ENCODE peak calls at places on chromosomes 1 and 21, in seven cellular contexts. F is AG10803, X is spleen, H is glutamatergic neuron, R is cardiac fibroblast, E is heart right ventricle, M is brain microvascular endothelial cell. C is an unnamed sample.

GRCh38 chr1:116529681-116530080 is 41.1 kb downstream of the CD58 start:
- DNase-seq in R (no peak), M (no peak), X (no peak), F (no peak), H (no peak), E (no peak), C (no peak)

GRCh38 chr1:204421441-204421840 is 9.8 kb upstream of the PPP1R15B start:
- DNase-seq in F (no peak), E (no peak), M (no peak), R (no peak), X (no peak), H (no peak), C (no peak)

GRCh38 chr1:43286115-43286514 is 734 bp upstream of the C1orf210 start:
- DNase-seq in M (no peak), F (no peak), X (peak; percentile 51), E (no peak), H (no peak), R (no peak), C (no peak)

GRCh38 chr1:109214695-109215623 is 1.2 kb downstream of the SARS1 start:
- DNase-seq in X (no peak), M (peak; percentile 79), H (peak; percentile 61), E (peak; percentile 27), R (peak; percentile 87), F (peak; percentile 98), C (peak; percentile 41)

GRCh38 chr1:226763741-226764264 is 24.7 kb upstream of the ITPKB start:
- DNase-seq in R (peak; percentile 71), M (peak; percentile 95), F (peak; percentile 56), X (no peak), E (no peak), H (no peak), C (no peak)

GRCh38 chr1:2130156-2130555 is 64.4 kb downstream of the FAAP20 start:
- DNase-seq in H (no peak), X (peak; percentile 71), R (no peak), M (no peak), F (no peak), E (no peak), C (no peak)

GRCh38 chr21:32331444-32332305 is 33.0 kb downstream of the MRAP start:
- DNase-seq in X (no peak), F (no peak), H (no peak), E (no peak), M (no peak), R (no peak), C (no peak)

GRCh38 chr1:169106921-169107672 is 607 bp downstream of the ATP1B1 start:
- DNase-seq in M (no peak), R (peak; percentile 34), X (peak; percentile 80), E (no peak), F (peak; percentile 23), H (peak; percentile 65), C (no peak)

GRCh38 chr1:29322147-29322694 is 85.9 kb downstream of the PTPRU start:
- DNase-seq in H (no peak), M (no peak), F (no peak), R (no peak), E (no peak), X (no peak), C (no peak)

GRCh38 chr1:229287257-229287656 is 16.3 kb downstream of the RAB4A start:
- DNase-seq in X (no peak), M (no peak), E (no peak), R (no peak), F (no peak), H (no peak), C (no peak)

GRCh38 chr1:204255225-204255624 is 41.4 kb upstream of the GOLT1A start:
- DNase-seq in R (no peak), H (peak; percentile 80), M (no peak), X (no peak), F (no peak), E (no peak), C (no peak)

GRCh38 chr1:112954059-112954458 is 1.9 kb downstream of the SLC16A1 start:
- DNase-seq in M (no peak), H (no peak), X (no peak), F (no peak), E (no peak), R (no peak), C (no peak)

GRCh38 chr1:245878585-245878984 is 628.5 kb downstream of the SMYD3 start:
- DNase-seq in R (no peak), M (peak; percentile 31), X (no peak), E (no peak), H (no peak), F (no peak), C (no peak)

GRCh38 chr1:84141177-84142003 is 2.7 kb upstream of the PRKACB start:
- DNase-seq in R (peak; percentile 46), F (no peak), M (no peak), H (no peak), E (no peak), X (no peak), C (no peak)
- TF ChIP-seq CTCF in R (peak; percentile 50), F (peak; percentile 69), M (peak; percentile 44), H (no peak), E (peak; percentile 39), X (peak; percentile 59), C (peak; percentile 43)

DNA sequence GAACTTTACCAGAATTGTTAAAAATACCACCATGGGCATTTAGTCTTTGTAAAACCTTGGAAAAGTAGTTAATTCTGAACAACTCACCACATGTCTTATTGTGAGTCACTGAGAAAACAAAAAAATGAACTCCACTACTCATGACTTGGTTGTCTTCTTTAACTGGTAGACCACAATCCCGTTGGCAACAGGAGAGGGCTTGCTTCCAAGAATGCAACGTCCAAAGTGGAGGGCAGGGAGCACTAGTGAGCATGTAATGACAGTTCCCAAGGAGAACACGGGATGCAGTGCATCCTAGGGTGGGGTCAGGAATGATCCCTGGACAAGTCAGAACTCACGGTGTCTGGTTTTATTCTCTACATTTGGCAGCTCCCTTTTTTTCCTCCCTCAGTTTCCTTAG is 15.2 kb upstream of the HMCN1 start:
- DNase-seq in M (peak; percentile 93), F (peak; percentile 97), X (no peak), E (peak; percentile 15), R (peak; percentile 86), H (peak; percentile 22), C (no peak)
- TF ChIP-seq CTCF in M (peak; percentile 73), F (peak; percentile 64), X (no peak), E (no peak), R (peak; percentile 44), H (no peak), C (no peak)

GRCh38 chr1:118931876-118932275 is 56.3 kb downstream of the TBX15 start:
- DNase-seq in H (no peak), X (no peak), E (no peak), M (no peak), F (no peak), R (no peak), C (no peak)

GRCh38 chr1:118927421-118927820 is 60.7 kb downstream of the TBX15 start:
- DNase-seq in H (no peak), F (peak; percentile 72), R (no peak), X (no peak), E (no peak), M (no peak), C (no peak)

GRCh38 chr1:118927826-118928225 is 60.3 kb downstream of the TBX15 start:
- DNase-seq in H (no peak), X (no peak), R (no peak), E (no peak), F (peak; percentile 73), M (no peak), C (no peak)

GRCh38 chr1:118926261-118926660 is 61.9 kb downstream of the TBX15 start:
- DNase-seq in H (no peak), R (no peak), X (no peak), E (no peak), F (no peak), M (no peak), C (no peak)

GRCh38 chr1:118928739-118929554 is 59.2 kb downstream of the TBX15 start:
- DNase-seq in M (no peak), H (no peak), F (peak; percentile 29), E (no peak), X (no peak), R (peak; percentile 43), C (no peak)
- TF ChIP-seq CTCF in M (no peak), H (no peak), F (no peak), E (no peak), X (no peak), R (no peak), C (no peak)

DNA sequence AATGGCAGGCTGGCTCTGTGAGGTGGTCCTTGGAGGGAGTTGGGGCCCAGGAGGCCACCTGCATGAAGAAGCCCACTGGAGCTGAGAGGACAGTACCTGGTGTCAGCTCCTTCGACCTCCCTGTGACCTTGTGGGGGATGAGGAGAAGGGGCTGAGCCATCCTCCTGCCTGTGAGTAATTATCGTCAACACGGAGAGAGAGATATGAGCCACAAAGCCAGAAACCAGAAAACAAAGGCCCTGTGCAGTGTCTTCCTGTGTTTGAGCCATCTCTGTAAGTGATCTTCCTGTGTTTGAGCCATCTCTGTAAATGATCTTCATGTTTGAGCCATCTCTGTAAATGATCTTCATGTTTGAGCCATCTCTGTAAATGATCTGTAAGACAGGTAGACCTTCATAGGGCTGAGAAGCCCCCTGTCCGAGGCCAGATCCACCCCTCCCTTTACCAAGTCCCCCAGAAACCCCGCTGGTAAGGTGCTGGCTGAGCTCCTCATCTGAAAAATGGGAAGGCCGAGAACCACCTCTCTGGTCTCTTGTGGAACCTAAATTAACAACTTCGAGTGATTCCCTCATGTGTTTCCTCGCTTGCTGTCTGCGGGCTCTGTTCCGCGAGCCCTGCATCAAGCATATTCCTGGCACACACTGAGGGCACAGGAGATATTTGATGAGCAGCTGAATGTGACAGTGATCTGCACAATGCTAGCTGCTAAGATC is 126.1 kb downstream of the CAMTA1 start:
- DNase-seq in R (no peak), X (no peak), E (no peak), F (no peak), H (no peak), M (no peak), C (no peak)
- TF ChIP-seq CTCF in R (no peak), X (no peak), E (no peak), F (no peak), H (no peak), M (no peak), C (no peak)

GRCh38 chr1:93625582-93626327 is 55.9 kb downstream of the BCAR3 start:
- DNase-seq in M (peak; percentile 80), R (peak; percentile 90), X (no peak), H (no peak), F (peak; percentile 91), E (peak; percentile 61), C (no peak)
- TF ChIP-seq CTCF in M (no peak), R (no peak), X (no peak), H (no peak), F (no peak), E (no peak), C (no peak)

C was measured in D721Med.